ENCODE peak calls at places on chromosomes 1 and 21, in five cellular contexts. S is fibroblast of villous mesenchyme, M is ovary, N is cardiac fibroblast, H is OCI-LY7. P is an unnamed sample.

GRCh38 chr1:192186197-192186596 is 27.9 kb downstream of the RGS18 start:
- DNase-seq in S (no peak), M (no peak), N (no peak), H (no peak), P (no peak)

GRCh38 chr1:7669559-7670208 is 101.4 kb upstream of the VAMP3 start:
- DNase-seq in S (peak), M (peak), N (peak), H (peak), P (peak)

GRCh38 chr1:46613661-46614603 is 2.7 kb downstream of the MOB3C start:
- DNase-seq in S (peak), M (peak), N (peak), H (peak), P (peak)

GRCh38 chr1:3068400-3069361 is at the start of gene PRDM16:
- DNase-seq in S (peak), M (peak), N (peak), H (no peak), P (peak)

GRCh38 chr1:9181176-9181906 is 52.4 kb upstream of the GPR157 start:
- DNase-seq in S (peak), M (peak), N (peak), H (peak), P (peak)

GRCh38 chr1:232905324-232906034 is 44.9 kb upstream of the NTPCR start:
- DNase-seq in S (peak), M (no peak), N (no peak), H (no peak), P (no peak)

GRCh38 chr1:5572794-5573193 is 419.4 kb downstream of the NPHP4 start:
- DNase-seq in S (no peak), M (no peak), N (no peak), H (no peak), P (no peak)

GRCh38 chr1:219771039-219771438 is 157.3 kb downstream of the SLC30A10 start:
- DNase-seq in S (peak), M (no peak), N (peak), H (no peak), P (peak)

GRCh38 chr1:170711682-170712081 is 47.8 kb downstream of the PRRX1 start:
- DNase-seq in S (peak), M (no peak), N (peak), H (no peak), P (peak)

GRCh38 chr1:223844521-223844961 is 1.2 kb downstream of the TP53BP2 start:
- DNase-seq in S (no peak), M (no peak), N (no peak), H (no peak), P (no peak)

GRCh38 chr1:7781923-7782495 is 2.1 kb upstream of the PER3 start:
- DNase-seq in S (no peak), M (no peak), N (no peak), H (no peak), P (no peak)

GRCh38 chr1:227901906-227902640 is 45.7 kb downstream of the WNT9A start:
- DNase-seq in S (no peak), M (no peak), N (peak), H (no peak), P (no peak)

GRCh38 chr1:177928194-177928593 is 41.7 kb downstream of the SEC16B start:
- DNase-seq in S (no peak), M (no peak), N (no peak), H (no peak), P (peak)

GRCh38 chr21:17050646-17051045 is 462.2 kb upstream of the CXADR start:
- DNase-seq in S (no peak), M (no peak), N (no peak), H (no peak), P (no peak)

GRCh38 chr21:17050156-17050555 is 462.7 kb upstream of the CXADR start:
- DNase-seq in S (peak), M (no peak), N (no peak), H (no peak), P (no peak)

GRCh38 chr21:17048974-17049373 is 463.9 kb upstream of the CXADR start:
- DNase-seq in S (no peak), M (no peak), N (no peak), H (no peak), P (no peak)

GRCh38 chr21:17044696-17045095 is 468.1 kb upstream of the CXADR start:
- DNase-seq in S (no peak), M (no peak), N (no peak), H (no peak), P (no peak)

DNA sequence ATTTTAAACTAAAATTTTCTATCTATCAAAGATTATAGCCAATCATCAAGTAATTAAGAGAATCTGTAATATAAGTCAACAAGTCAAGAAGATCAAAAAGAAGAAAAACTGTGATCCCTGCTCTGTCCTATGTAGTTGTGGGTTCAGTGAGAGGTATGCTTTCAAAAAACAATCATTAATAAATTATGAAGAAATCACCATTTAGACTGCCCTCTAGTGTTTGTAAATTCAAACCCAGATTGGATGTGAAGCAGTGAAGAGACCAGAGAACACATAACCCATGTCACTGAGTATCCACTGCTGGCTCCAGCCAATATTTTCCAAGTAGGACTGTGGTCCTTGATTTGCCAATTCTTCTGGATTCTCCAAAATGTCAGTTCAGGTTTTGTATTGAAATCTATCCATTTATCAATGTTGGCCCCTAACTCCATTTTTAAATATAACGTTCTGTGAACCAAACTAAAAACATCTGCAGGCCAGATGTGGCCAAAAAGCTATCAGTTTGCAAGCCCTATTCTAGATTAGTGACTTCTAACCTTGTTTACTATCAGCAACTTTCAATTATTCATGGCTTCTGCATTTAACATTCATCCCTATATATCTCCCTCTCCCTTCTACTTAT is 467.5 kb upstream of the CXADR start:
- DNase-seq in S (peak), M (no peak), N (peak), H (peak), P (peak)
- TF ChIP-seq CTCF in S (peak), M (no peak), N (peak), H (peak), P (peak)

GRCh38 chr1:36938807-36939206 is 95.5 kb downstream of the GRIK3 start:
- DNase-seq in S (no peak), M (no peak), N (no peak), H (no peak), P (no peak)
- TF ChIP-seq CTCF in S (no peak), M (no peak), N (no peak), H (no peak), P (no peak)

GRCh38 chr1:206925116-206925736 is 3.5 kb upstream of the FCMR start:
- DNase-seq in S (no peak), M (no peak), N (no peak), H (peak), P (no peak)
- TF ChIP-seq CTCF in S (no peak), M (no peak), N (no peak), H (peak), P (no peak)

GRCh38 chr1:19976317-19977003 is 3.0 kb downstream of the PLA2G2A start:
- DNase-seq in S (no peak), M (no peak), N (no peak), H (no peak), P (no peak)

GRCh38 chr1:19975423-19976193 is 3.8 kb downstream of the PLA2G2A start:
- DNase-seq in S (no peak), M (peak), N (no peak), H (no peak), P (no peak)

GRCh38 chr1:19978143-19978542 is 1.3 kb downstream of the PLA2G2A start:
- DNase-seq in S (no peak), M (no peak), N (no peak), H (no peak), P (no peak)

GRCh38 chr1:19971657-19972056 is 7.8 kb downstream of the PLA2G2A start:
- DNase-seq in S (no peak), M (no peak), N (no peak), H (no peak), P (no peak)

GRCh38 chr1:19974822-19975416 is 4.5 kb downstream of the PLA2G2A start:
- DNase-seq in S (peak), M (peak), N (peak), H (peak), P (peak)
- TF ChIP-seq CTCF in S (peak), M (peak), N (peak), H (peak), P (peak)

GRCh38 chr1:205749826-205750682 is at the start of gene NUCKS1:
- DNase-seq in S (peak), M (peak), N (peak), H (peak), P (peak)
- TF ChIP-seq CTCF in S (peak), M (peak), N (peak), H (no peak), P (peak)

P was measured in foreskin fibroblast.